ENCODE peak calls at places on chromosomes 3 and 15, in six cellular contexts. One of them, this sample, is unnamed.

GRCh38 chr3:59563072-59563605 is 513.3 kb upstream of the CFAP20DC start:
- DNase-seq in hepatocyte: no peak
- DNase-seq in cardiac muscle cell: no peak
- DNase-seq in fibroblast of villous mesenchyme: no peak
- DNase-seq in kidney: no peak
- DNase-seq in A549: no peak
- DNase-seq in this sample: no peak

GRCh38 chr15:73002509-73002908 is 49.8 kb upstream of the NEO1 start:
- DNase-seq in kidney: no peak
- DNase-seq in cardiac muscle cell: no peak
- DNase-seq in A549: no peak
- DNase-seq in hepatocyte: no peak
- DNase-seq in fibroblast of villous mesenchyme: peak
- DNase-seq in this sample: no peak

GRCh38 chr3:29324180-29324651 is 43.3 kb downstream of the RBMS3 start:
- DNase-seq in kidney: no peak
- DNase-seq in fibroblast of villous mesenchyme: peak
- DNase-seq in cardiac muscle cell: no peak
- DNase-seq in hepatocyte: peak
- DNase-seq in A549: peak
- DNase-seq in this sample: peak

GRCh38 chr15:96331942-96332853 is 1.7 kb downstream of the NR2F2 start:
- DNase-seq in fibroblast of villous mesenchyme: peak
- DNase-seq in hepatocyte: peak
- DNase-seq in cardiac muscle cell: peak
- DNase-seq in kidney: peak
- DNase-seq in A549: peak
- DNase-seq in this sample: no peak

GRCh38 chr3:34109846-34110245 is 311.4 kb downstream of the PDCD6IP start:
- DNase-seq in kidney: no peak
- DNase-seq in fibroblast of villous mesenchyme: no peak
- DNase-seq in hepatocyte: no peak
- DNase-seq in A549: no peak
- DNase-seq in cardiac muscle cell: no peak
- DNase-seq in this sample: no peak

GRCh38 chr15:95761742-95762141 is 568.8 kb upstream of the NR2F2 start:
- DNase-seq in hepatocyte: no peak
- DNase-seq in kidney: no peak
- DNase-seq in A549: no peak
- DNase-seq in fibroblast of villous mesenchyme: no peak
- DNase-seq in cardiac muscle cell: peak
- DNase-seq in this sample: no peak

GRCh38 chr3:31004025-31004678 is 109.7 kb upstream of the GADL1 start:
- DNase-seq in kidney: no peak
- DNase-seq in cardiac muscle cell: peak
- DNase-seq in hepatocyte: peak
- DNase-seq in fibroblast of villous mesenchyme: peak
- DNase-seq in A549: no peak
- DNase-seq in this sample: peak

GRCh38 chr15:64883097-64883581 is 28.6 kb upstream of the ANKDD1A start:
- DNase-seq in fibroblast of villous mesenchyme: peak
- DNase-seq in kidney: no peak
- DNase-seq in hepatocyte: no peak
- DNase-seq in A549: no peak
- DNase-seq in cardiac muscle cell: no peak
- DNase-seq in this sample: no peak

GRCh38 chr3:150035400-150035799 is 64.7 kb upstream of the PFN2 start:
- DNase-seq in A549: no peak
- DNase-seq in hepatocyte: no peak
- DNase-seq in cardiac muscle cell: no peak
- DNase-seq in fibroblast of villous mesenchyme: no peak
- DNase-seq in kidney: no peak
- DNase-seq in this sample: no peak

GRCh38 chr3:174820885-174821284 is 38.2 kb upstream of the NAALADL2 start:
- DNase-seq in hepatocyte: no peak
- DNase-seq in A549: no peak
- DNase-seq in fibroblast of villous mesenchyme: no peak
- DNase-seq in kidney: no peak
- DNase-seq in cardiac muscle cell: no peak
- DNase-seq in this sample: no peak

GRCh38 chr3:112761062-112761638 is 85.5 kb downstream of the CD200R1L start:
- DNase-seq in cardiac muscle cell: no peak
- DNase-seq in fibroblast of villous mesenchyme: no peak
- DNase-seq in hepatocyte: no peak
- DNase-seq in A549: no peak
- DNase-seq in kidney: no peak
- DNase-seq in this sample: no peak

GRCh38 chr3:171453175-171453868 is 6.9 kb downstream of the TNIK start:
- DNase-seq in kidney: no peak
- DNase-seq in A549: no peak
- DNase-seq in hepatocyte: peak
- DNase-seq in cardiac muscle cell: peak
- DNase-seq in fibroblast of villous mesenchyme: no peak
- DNase-seq in this sample: no peak

GRCh38 chr3:36714343-36714742 is 50.0 kb downstream of the DCLK3 start:
- DNase-seq in kidney: no peak
- DNase-seq in hepatocyte: peak
- DNase-seq in cardiac muscle cell: no peak
- DNase-seq in fibroblast of villous mesenchyme: no peak
- DNase-seq in A549: no peak
- DNase-seq in this sample: peak

GRCh38 chr3:183385698-183386590 is 42.5 kb downstream of the MCF2L2 start:
- DNase-seq in fibroblast of villous mesenchyme: peak
- DNase-seq in cardiac muscle cell: peak
- DNase-seq in kidney: no peak
- DNase-seq in hepatocyte: peak
- DNase-seq in A549: peak
- DNase-seq in this sample: peak

GRCh38 chr3:81947359-81947758 is 185.9 kb upstream of the GBE1 start:
- DNase-seq in fibroblast of villous mesenchyme: no peak
- DNase-seq in kidney: no peak
- DNase-seq in hepatocyte: no peak
- DNase-seq in cardiac muscle cell: no peak
- DNase-seq in A549: no peak
- DNase-seq in this sample: no peak

DNA sequence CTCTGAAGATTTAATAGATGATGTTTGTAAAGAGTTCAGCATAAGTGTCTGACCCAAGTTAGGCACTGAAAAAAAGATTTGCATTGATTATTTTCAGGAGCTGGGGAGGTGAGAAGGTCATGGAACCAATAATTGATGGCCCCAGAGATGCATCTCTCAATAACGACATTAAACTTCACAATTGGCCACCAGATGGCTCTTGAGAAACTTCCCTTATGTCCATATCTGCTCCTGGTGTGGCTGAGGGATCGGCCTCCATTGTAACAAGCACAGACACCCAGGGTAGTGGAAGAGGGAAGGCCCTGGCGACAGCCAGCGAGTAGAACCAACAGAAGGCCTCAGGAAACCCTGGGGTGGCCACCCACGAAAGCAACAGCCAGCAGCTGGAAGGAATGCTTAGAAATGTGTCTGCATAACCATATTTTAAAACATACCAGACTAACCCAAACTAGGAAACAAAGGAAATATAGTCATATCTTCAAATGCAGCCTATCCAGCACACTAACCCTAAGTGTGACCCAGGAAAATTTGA is 536.7 kb downstream of the SOX2 start:
- DNase-seq in A549: no peak
- DNase-seq in kidney: no peak
- DNase-seq in hepatocyte: no peak
- DNase-seq in fibroblast of villous mesenchyme: no peak
- DNase-seq in cardiac muscle cell: no peak
- DNase-seq in this sample: no peak
- TF ChIP-seq CTCF in A549: no peak
- TF ChIP-seq CTCF in kidney: no peak
- TF ChIP-seq CTCF in hepatocyte: no peak
- TF ChIP-seq CTCF in fibroblast of villous mesenchyme: no peak
- TF ChIP-seq CTCF in cardiac muscle cell: no peak
- TF ChIP-seq CTCF in this sample: no peak

DNA sequence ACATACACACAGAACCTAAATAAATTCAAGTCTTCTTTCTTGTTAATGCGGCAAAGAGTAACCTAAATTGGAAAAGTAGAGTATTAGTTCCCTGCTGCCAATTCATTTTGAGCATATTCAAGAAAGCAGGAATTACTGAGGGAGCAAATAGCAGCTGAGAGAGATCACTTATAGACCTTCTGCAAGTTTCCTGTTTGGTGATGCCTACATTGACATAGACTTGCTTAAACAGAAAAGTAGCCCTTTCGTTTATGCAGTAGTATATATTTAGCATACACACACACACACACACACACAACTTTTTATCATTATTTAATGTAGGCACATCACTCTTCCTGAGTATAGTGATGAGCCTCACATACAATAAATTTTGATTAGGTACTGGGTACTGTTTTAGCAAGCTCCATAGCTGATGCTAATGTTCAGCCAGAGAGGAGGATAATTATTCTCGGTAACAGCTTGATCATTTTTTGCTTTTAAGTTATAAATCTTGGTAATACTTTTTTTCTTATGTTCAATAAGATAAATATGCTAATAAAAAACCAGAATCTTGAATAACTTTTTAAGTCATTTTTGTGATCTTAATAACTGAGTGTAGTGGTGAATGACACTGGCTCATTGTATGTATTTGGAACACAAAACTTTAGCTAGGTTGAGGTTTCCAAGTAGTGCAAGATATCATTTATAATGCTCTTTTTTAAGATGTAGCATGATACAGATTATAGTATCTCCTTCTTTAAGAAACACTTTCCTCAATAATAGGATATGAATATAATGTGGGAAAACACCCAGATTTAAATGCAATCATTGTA is 174.7 kb downstream of the MBNL1 start:
- DNase-seq in cardiac muscle cell: no peak
- DNase-seq in hepatocyte: no peak
- DNase-seq in fibroblast of villous mesenchyme: peak
- DNase-seq in kidney: no peak
- DNase-seq in A549: peak
- DNase-seq in this sample: no peak
- H3K4me3 ChIP-seq in cardiac muscle cell: no peak
- H3K4me3 ChIP-seq in hepatocyte: no peak
- H3K4me3 ChIP-seq in fibroblast of villous mesenchyme: no peak
- H3K4me3 ChIP-seq in kidney: no peak
- H3K4me3 ChIP-seq in A549: no peak
- H3K4me3 ChIP-seq in this sample: no peak

DNA sequence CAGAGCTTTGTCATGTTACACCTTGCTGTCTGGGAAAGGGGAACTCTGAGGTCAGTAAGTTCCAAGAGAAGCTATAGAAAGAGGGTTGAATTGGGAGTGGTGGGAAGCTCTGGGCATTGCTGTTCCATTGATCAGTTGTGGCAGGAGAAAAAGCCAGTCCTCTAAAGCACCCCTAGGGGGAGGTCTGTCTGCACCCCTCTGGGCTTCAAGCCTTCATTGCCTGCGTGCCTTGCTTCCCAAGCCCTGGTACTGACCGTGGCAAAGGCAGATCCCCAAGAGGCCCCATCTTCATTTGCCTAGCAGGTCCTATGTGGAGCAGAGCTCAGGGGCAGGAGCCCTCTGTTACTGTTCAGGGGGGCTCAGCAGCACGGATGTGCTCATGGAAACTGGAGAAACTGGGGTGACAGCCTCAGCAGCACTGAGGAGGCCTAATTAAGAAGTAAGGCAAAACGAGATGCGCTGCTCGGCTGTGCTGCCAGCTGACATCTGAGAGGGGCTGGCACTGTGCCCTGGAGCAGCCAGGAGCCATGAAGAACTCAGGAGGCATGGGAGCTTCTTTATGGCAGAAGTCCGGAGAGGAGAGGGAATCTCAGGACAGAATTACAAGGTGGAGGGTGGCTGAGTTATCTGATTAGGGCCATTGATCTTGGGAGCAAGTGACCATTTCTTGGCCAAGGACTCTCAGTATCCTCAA is 270.9 kb downstream of the RPLP1 start:
- DNase-seq in A549: no peak
- DNase-seq in fibroblast of villous mesenchyme: no peak
- DNase-seq in cardiac muscle cell: peak
- DNase-seq in hepatocyte: no peak
- DNase-seq in kidney: no peak
- DNase-seq in this sample: no peak
- TF ChIP-seq CTCF in A549: no peak
- TF ChIP-seq CTCF in fibroblast of villous mesenchyme: peak
- TF ChIP-seq CTCF in cardiac muscle cell: peak
- TF ChIP-seq CTCF in hepatocyte: no peak
- TF ChIP-seq CTCF in kidney: no peak
- TF ChIP-seq CTCF in this sample: peak

GRCh38 chr3:195757827-195758226 is 37.0 kb downstream of the MUC20 start:
- DNase-seq in hepatocyte: no peak
- DNase-seq in A549: no peak
- DNase-seq in cardiac muscle cell: no peak
- DNase-seq in fibroblast of villous mesenchyme: no peak
- DNase-seq in kidney: no peak
- DNase-seq in this sample: no peak
- H3K4me3 ChIP-seq in hepatocyte: no peak
- H3K4me3 ChIP-seq in A549: no peak
- H3K4me3 ChIP-seq in cardiac muscle cell: no peak
- H3K4me3 ChIP-seq in fibroblast of villous mesenchyme: no peak
- H3K4me3 ChIP-seq in kidney: no peak
- H3K4me3 ChIP-seq in this sample: no peak

GRCh38 chr15:98150084-98150483 is 189.6 kb downstream of the ARRDC4 start:
- DNase-seq in fibroblast of villous mesenchyme: no peak
- DNase-seq in kidney: no peak
- DNase-seq in A549: no peak
- DNase-seq in hepatocyte: no peak
- DNase-seq in cardiac muscle cell: no peak
- DNase-seq in this sample: no peak

GRCh38 chr15:98146031-98146430 is 185.5 kb downstream of the ARRDC4 start:
- DNase-seq in A549: no peak
- DNase-seq in cardiac muscle cell: no peak
- DNase-seq in fibroblast of villous mesenchyme: no peak
- DNase-seq in hepatocyte: no peak
- DNase-seq in kidney: peak
- DNase-seq in this sample: no peak

GRCh38 chr15:98144388-98144787 is 183.9 kb downstream of the ARRDC4 start:
- DNase-seq in fibroblast of villous mesenchyme: no peak
- DNase-seq in cardiac muscle cell: no peak
- DNase-seq in kidney: no peak
- DNase-seq in A549: no peak
- DNase-seq in hepatocyte: no peak
- DNase-seq in this sample: no peak

GRCh38 chr15:98150531-98150930 is 190.0 kb downstream of the ARRDC4 start:
- DNase-seq in kidney: no peak
- DNase-seq in cardiac muscle cell: no peak
- DNase-seq in hepatocyte: no peak
- DNase-seq in fibroblast of villous mesenchyme: no peak
- DNase-seq in A549: no peak
- DNase-seq in this sample: no peak

DNA sequence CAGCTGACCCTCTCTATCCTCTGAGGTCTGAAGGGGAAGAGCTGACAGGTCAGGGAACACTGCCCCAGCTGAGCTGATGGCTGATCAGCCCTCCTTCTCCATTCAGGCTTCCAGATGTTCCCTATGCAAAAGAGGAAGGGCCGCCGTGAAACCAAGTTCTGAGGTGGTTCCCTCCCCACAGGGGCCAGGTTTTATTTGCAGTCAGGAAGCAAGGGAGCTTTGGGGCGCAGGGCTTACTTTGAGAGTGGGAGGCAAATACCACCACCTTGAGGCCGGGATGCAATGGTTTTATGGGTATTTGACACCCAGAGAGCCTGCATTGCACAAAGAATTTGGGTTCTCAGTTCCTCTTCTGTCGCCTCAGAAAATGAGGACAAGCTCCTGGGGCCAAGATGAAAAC is 186.9 kb downstream of the ARRDC4 start:
- DNase-seq in cardiac muscle cell: no peak
- DNase-seq in hepatocyte: no peak
- DNase-seq in A549: no peak
- DNase-seq in kidney: no peak
- DNase-seq in fibroblast of villous mesenchyme: no peak
- DNase-seq in this sample: no peak
- TF ChIP-seq CTCF in cardiac muscle cell: no peak
- TF ChIP-seq CTCF in hepatocyte: no peak
- TF ChIP-seq CTCF in A549: no peak
- TF ChIP-seq CTCF in kidney: no peak
- TF ChIP-seq CTCF in fibroblast of villous mesenchyme: no peak
- TF ChIP-seq CTCF in this sample: no peak

GRCh38 chr15:40386480-40386879 is 4.0 kb downstream of the KNSTRN start:
- DNase-seq in hepatocyte: no peak
- DNase-seq in kidney: no peak
- DNase-seq in fibroblast of villous mesenchyme: no peak
- DNase-seq in A549: no peak
- DNase-seq in cardiac muscle cell: no peak
- DNase-seq in this sample: no peak
- H3K4me3 ChIP-seq in hepatocyte: no peak
- H3K4me3 ChIP-seq in kidney: no peak
- H3K4me3 ChIP-seq in fibroblast of villous mesenchyme: no peak
- H3K4me3 ChIP-seq in A549: no peak
- H3K4me3 ChIP-seq in cardiac muscle cell: no peak
- H3K4me3 ChIP-seq in this sample: no peak